ENCODE peak calls at places on chromosomes 16 and 17, in seven cellular contexts. One of them, this sample, is unnamed.

GRCh38 chr17:19948100-19948943 is 29.3 kb downstream of the AKAP10 start:
- DNase-seq in adrenal gland: no peak
- DNase-seq in activated B cell treated with CpG ODN at 0.5 μM for 24 hours: no peak
- DNase-seq in left ventricle myocardium inferior: no peak
- DNase-seq in body of pancreas: no peak
- DNase-seq in cardiac muscle cell: no peak
- DNase-seq in mammary epithelial cell: no peak
- DNase-seq in this sample: no peak

GRCh38 chr16:50154369-50154947 is 1.4 kb downstream of the TENT4B start:
- DNase-seq in body of pancreas: no peak
- DNase-seq in activated B cell treated with CpG ODN at 0.5 μM for 24 hours: no peak
- DNase-seq in left ventricle myocardium inferior: no peak
- DNase-seq in mammary epithelial cell: peak; percentile 19
- DNase-seq in adrenal gland: no peak
- DNase-seq in cardiac muscle cell: peak; percentile 25
- DNase-seq in this sample: no peak

GRCh38 chr17:7888184-7888920 is at the start of gene CHD3:
- DNase-seq in adrenal gland: no peak
- DNase-seq in activated B cell treated with CpG ODN at 0.5 μM for 24 hours: no peak
- DNase-seq in mammary epithelial cell: peak; percentile 71
- DNase-seq in cardiac muscle cell: peak; percentile 34
- DNase-seq in left ventricle myocardium inferior: no peak
- DNase-seq in body of pancreas: peak; percentile 62
- DNase-seq in this sample: no peak

GRCh38 chr16:58196898-58197313 is 1.0 kb downstream of the CSNK2A2 start:
- DNase-seq in mammary epithelial cell: peak; percentile 11
- DNase-seq in adrenal gland: no peak
- DNase-seq in left ventricle myocardium inferior: no peak
- DNase-seq in body of pancreas: no peak
- DNase-seq in activated B cell treated with CpG ODN at 0.5 μM for 24 hours: no peak
- DNase-seq in cardiac muscle cell: peak; percentile 46
- DNase-seq in this sample: peak; percentile 12

GRCh38 chr17:74748279-74748528 is 224 bp upstream of the NHERF1 start:
- DNase-seq in mammary epithelial cell: no peak
- DNase-seq in cardiac muscle cell: no peak
- DNase-seq in body of pancreas: no peak
- DNase-seq in activated B cell treated with CpG ODN at 0.5 μM for 24 hours: no peak
- DNase-seq in left ventricle myocardium inferior: no peak
- DNase-seq in adrenal gland: no peak
- DNase-seq in this sample: no peak

GRCh38 chr17:56592487-56593072 is 919 bp upstream of the NOG start:
- DNase-seq in mammary epithelial cell: peak; percentile 61
- DNase-seq in left ventricle myocardium inferior: peak; percentile 58
- DNase-seq in adrenal gland: peak; percentile 19
- DNase-seq in cardiac muscle cell: peak; percentile 49
- DNase-seq in body of pancreas: peak; percentile 35
- DNase-seq in activated B cell treated with CpG ODN at 0.5 μM for 24 hours: peak; percentile 75
- DNase-seq in this sample: peak; percentile 59

GRCh38 chr16:3431779-3432219 is 11.5 kb downstream of the ZNF597 start:
- DNase-seq in mammary epithelial cell: no peak
- DNase-seq in body of pancreas: peak; percentile 58
- DNase-seq in activated B cell treated with CpG ODN at 0.5 μM for 24 hours: peak; percentile 22
- DNase-seq in adrenal gland: peak; percentile 72
- DNase-seq in left ventricle myocardium inferior: peak; percentile 45
- DNase-seq in cardiac muscle cell: peak; percentile 56
- DNase-seq in this sample: no peak

GRCh38 chr17:56146005-56146404 is 7.3 kb upstream of the ANKFN1 start:
- DNase-seq in mammary epithelial cell: no peak
- DNase-seq in cardiac muscle cell: no peak
- DNase-seq in adrenal gland: no peak
- DNase-seq in body of pancreas: no peak
- DNase-seq in left ventricle myocardium inferior: no peak
- DNase-seq in activated B cell treated with CpG ODN at 0.5 μM for 24 hours: no peak
- DNase-seq in this sample: peak; percentile 28

GRCh38 chr17:35372846-35373531 is 432 bp downstream of the SLFN11 start:
- DNase-seq in cardiac muscle cell: no peak
- DNase-seq in body of pancreas: no peak
- DNase-seq in activated B cell treated with CpG ODN at 0.5 μM for 24 hours: peak; percentile 35
- DNase-seq in adrenal gland: no peak
- DNase-seq in left ventricle myocardium inferior: peak; percentile 16
- DNase-seq in mammary epithelial cell: no peak
- DNase-seq in this sample: peak; percentile 64

GRCh38 chr17:34275881-34276280 is 5.9 kb downstream of the CCL7 start:
- DNase-seq in mammary epithelial cell: no peak
- DNase-seq in adrenal gland: no peak
- DNase-seq in cardiac muscle cell: peak; percentile 96
- DNase-seq in activated B cell treated with CpG ODN at 0.5 μM for 24 hours: no peak
- DNase-seq in body of pancreas: no peak
- DNase-seq in left ventricle myocardium inferior: no peak
- DNase-seq in this sample: no peak

GRCh38 chr17:34226011-34226410 is 29.1 kb upstream of the CCL2 start:
- DNase-seq in body of pancreas: no peak
- DNase-seq in activated B cell treated with CpG ODN at 0.5 μM for 24 hours: no peak
- DNase-seq in cardiac muscle cell: no peak
- DNase-seq in adrenal gland: no peak
- DNase-seq in mammary epithelial cell: no peak
- DNase-seq in left ventricle myocardium inferior: no peak
- DNase-seq in this sample: no peak

GRCh38 chr16:477758-478157 is 49.8 kb upstream of the CAPN15 start:
- DNase-seq in body of pancreas: no peak
- DNase-seq in activated B cell treated with CpG ODN at 0.5 μM for 24 hours: no peak
- DNase-seq in adrenal gland: peak; percentile 70
- DNase-seq in mammary epithelial cell: no peak
- DNase-seq in left ventricle myocardium inferior: no peak
- DNase-seq in cardiac muscle cell: no peak
- DNase-seq in this sample: no peak

GRCh38 chr16:1666316-1666715 is 11.8 kb upstream of the JPT2 start:
- DNase-seq in left ventricle myocardium inferior: no peak
- DNase-seq in cardiac muscle cell: no peak
- DNase-seq in activated B cell treated with CpG ODN at 0.5 μM for 24 hours: no peak
- DNase-seq in adrenal gland: no peak
- DNase-seq in mammary epithelial cell: no peak
- DNase-seq in body of pancreas: no peak
- DNase-seq in this sample: no peak

GRCh38 chr16:85261657-85262557 is 149.6 kb upstream of the CIBAR2 start:
- DNase-seq in cardiac muscle cell: no peak
- DNase-seq in mammary epithelial cell: no peak
- DNase-seq in body of pancreas: no peak
- DNase-seq in adrenal gland: no peak
- DNase-seq in activated B cell treated with CpG ODN at 0.5 μM for 24 hours: no peak
- DNase-seq in left ventricle myocardium inferior: no peak
- DNase-seq in this sample: peak; percentile 19

GRCh38 chr17:71405101-71405500 is 715.7 kb upstream of the SOX9 start:
- DNase-seq in activated B cell treated with CpG ODN at 0.5 μM for 24 hours: no peak
- DNase-seq in left ventricle myocardium inferior: no peak
- DNase-seq in adrenal gland: no peak
- DNase-seq in cardiac muscle cell: no peak
- DNase-seq in mammary epithelial cell: peak; percentile 98
- DNase-seq in body of pancreas: no peak
- DNase-seq in this sample: peak; percentile 85

GRCh38 chr17:50270430-50271172 is 3.7 kb upstream of the TMEM92 start:
- DNase-seq in adrenal gland: peak; percentile 20
- DNase-seq in mammary epithelial cell: no peak
- DNase-seq in body of pancreas: peak; percentile 7
- DNase-seq in left ventricle myocardium inferior: no peak
- DNase-seq in cardiac muscle cell: peak; percentile 88
- DNase-seq in activated B cell treated with CpG ODN at 0.5 μM for 24 hours: peak; percentile 14
- DNase-seq in this sample: no peak

GRCh38 chr16:28597692-28598261 is 927 bp upstream of the SULT1A2 start:
- DNase-seq in activated B cell treated with CpG ODN at 0.5 μM for 24 hours: no peak
- DNase-seq in adrenal gland: no peak
- DNase-seq in body of pancreas: no peak
- DNase-seq in cardiac muscle cell: no peak
- DNase-seq in left ventricle myocardium inferior: no peak
- DNase-seq in mammary epithelial cell: no peak
- DNase-seq in this sample: peak; percentile 21
- TF ChIP-seq CTCF in activated B cell treated with CpG ODN at 0.5 μM for 24 hours: no peak
- TF ChIP-seq CTCF in adrenal gland: no peak
- TF ChIP-seq CTCF in body of pancreas: peak; percentile 8
- TF ChIP-seq CTCF in cardiac muscle cell: no peak
- TF ChIP-seq CTCF in left ventricle myocardium inferior: no peak
- TF ChIP-seq CTCF in mammary epithelial cell: no peak
- TF ChIP-seq CTCF in this sample: no peak

GRCh38 chr16:76668207-76668725 is 391.1 kb downstream of the CNTNAP4 start:
- DNase-seq in body of pancreas: no peak
- DNase-seq in cardiac muscle cell: no peak
- DNase-seq in adrenal gland: no peak
- DNase-seq in left ventricle myocardium inferior: no peak
- DNase-seq in activated B cell treated with CpG ODN at 0.5 μM for 24 hours: no peak
- DNase-seq in mammary epithelial cell: no peak
- DNase-seq in this sample: peak; percentile 5
- TF ChIP-seq CTCF in body of pancreas: no peak
- TF ChIP-seq CTCF in cardiac muscle cell: no peak
- TF ChIP-seq CTCF in adrenal gland: no peak
- TF ChIP-seq CTCF in left ventricle myocardium inferior: no peak
- TF ChIP-seq CTCF in activated B cell treated with CpG ODN at 0.5 μM for 24 hours: no peak
- TF ChIP-seq CTCF in mammary epithelial cell: no peak
- TF ChIP-seq CTCF in this sample: no peak

DNA sequence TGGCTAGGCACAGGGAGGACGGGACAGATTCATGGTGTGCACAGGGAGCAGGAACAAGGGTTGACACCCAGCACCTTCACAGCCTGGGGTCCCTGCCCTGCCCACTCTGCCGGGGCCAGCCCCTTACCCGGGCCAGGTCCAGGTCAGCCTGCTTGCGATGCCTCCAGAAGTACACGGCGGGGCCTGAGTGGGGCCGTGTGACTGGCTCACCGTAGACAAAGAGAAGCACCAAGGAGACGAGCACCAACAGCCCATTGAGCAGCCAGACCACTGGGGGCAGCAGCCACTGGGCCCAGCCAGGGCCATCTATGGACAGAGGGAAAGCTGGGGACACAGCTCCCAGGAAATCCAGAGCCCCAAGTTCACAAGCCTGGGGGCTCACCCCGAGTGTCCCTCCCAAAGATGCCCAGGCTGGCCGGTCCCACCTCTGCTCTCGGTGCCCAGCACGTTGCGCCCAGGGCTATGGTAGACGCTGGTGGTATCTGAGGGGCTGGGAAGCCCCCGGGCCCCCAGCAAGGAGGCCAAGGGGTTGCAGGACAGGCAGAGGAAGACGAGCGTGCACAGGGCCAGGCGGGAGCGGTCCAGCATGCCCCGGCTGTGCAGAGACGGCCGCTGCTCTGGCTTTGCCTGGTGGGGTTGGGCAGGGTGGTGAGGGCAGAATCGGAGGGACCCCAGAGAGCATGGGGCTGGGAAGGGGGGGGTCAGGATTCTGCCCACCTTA is 19.8 kb downstream of the SREBF1 start:
- DNase-seq in left ventricle myocardium inferior: no peak
- DNase-seq in body of pancreas: no peak
- DNase-seq in cardiac muscle cell: no peak
- DNase-seq in mammary epithelial cell: no peak
- DNase-seq in adrenal gland: no peak
- DNase-seq in activated B cell treated with CpG ODN at 0.5 μM for 24 hours: no peak
- DNase-seq in this sample: no peak
- TF ChIP-seq CTCF in left ventricle myocardium inferior: no peak
- TF ChIP-seq CTCF in body of pancreas: no peak
- TF ChIP-seq CTCF in cardiac muscle cell: no peak
- TF ChIP-seq CTCF in mammary epithelial cell: no peak
- TF ChIP-seq CTCF in adrenal gland: no peak
- TF ChIP-seq CTCF in activated B cell treated with CpG ODN at 0.5 μM for 24 hours: no peak
- TF ChIP-seq CTCF in this sample: peak; percentile 9

GRCh38 chr16:16062023-16062932 is 112.9 kb downstream of the ABCC1 start:
- DNase-seq in cardiac muscle cell: peak; percentile 52
- DNase-seq in mammary epithelial cell: no peak
- DNase-seq in adrenal gland: no peak
- DNase-seq in body of pancreas: peak; percentile 28
- DNase-seq in activated B cell treated with CpG ODN at 0.5 μM for 24 hours: no peak
- DNase-seq in left ventricle myocardium inferior: peak; percentile 29
- DNase-seq in this sample: peak; percentile 83
- TF ChIP-seq CTCF in cardiac muscle cell: peak; percentile 30
- TF ChIP-seq CTCF in mammary epithelial cell: no peak
- TF ChIP-seq CTCF in adrenal gland: no peak
- TF ChIP-seq CTCF in body of pancreas: no peak
- TF ChIP-seq CTCF in activated B cell treated with CpG ODN at 0.5 μM for 24 hours: no peak
- TF ChIP-seq CTCF in left ventricle myocardium inferior: no peak
- TF ChIP-seq CTCF in this sample: peak; percentile 68

DNA sequence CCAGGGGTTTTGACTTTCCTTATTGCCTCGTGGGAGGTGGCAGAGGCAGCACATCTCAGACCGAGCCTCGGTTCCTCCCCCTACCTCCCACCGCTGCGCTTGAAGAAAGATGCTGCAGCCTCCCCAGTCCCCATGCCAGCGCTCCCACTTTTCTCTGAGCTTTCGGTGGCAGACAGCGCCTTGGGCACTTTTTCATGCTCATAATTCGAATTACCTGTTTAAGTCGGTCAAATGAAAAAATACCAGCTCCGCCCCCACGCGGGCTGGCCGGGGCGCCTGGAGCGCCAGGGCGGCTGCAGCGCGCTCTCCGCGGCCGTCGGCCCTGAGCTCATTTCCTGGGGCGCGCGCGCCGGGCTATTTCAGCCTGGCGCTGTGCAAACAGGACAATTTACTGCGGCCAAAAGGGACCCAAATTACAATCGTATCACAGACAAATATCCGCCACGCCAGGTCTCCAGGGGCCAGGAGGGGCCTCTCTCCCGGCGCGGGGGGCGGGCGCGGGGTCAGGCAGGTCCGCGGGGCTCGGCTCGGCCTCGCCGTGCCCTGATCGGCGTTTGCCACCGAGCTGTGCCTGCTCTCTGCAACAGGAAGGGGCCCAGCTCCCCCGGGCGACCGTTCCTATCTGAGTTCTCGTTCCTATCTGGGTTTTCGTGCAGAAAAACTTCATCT is 45.0 kb downstream of the SOST start:
- DNase-seq in cardiac muscle cell: peak; percentile 37
- DNase-seq in adrenal gland: no peak
- DNase-seq in left ventricle myocardium inferior: peak; percentile 40
- DNase-seq in mammary epithelial cell: peak; percentile 47
- DNase-seq in body of pancreas: no peak
- DNase-seq in activated B cell treated with CpG ODN at 0.5 μM for 24 hours: no peak
- DNase-seq in this sample: no peak
- TF ChIP-seq CTCF in cardiac muscle cell: no peak
- TF ChIP-seq CTCF in adrenal gland: no peak
- TF ChIP-seq CTCF in left ventricle myocardium inferior: peak; percentile 12
- TF ChIP-seq CTCF in mammary epithelial cell: no peak
- TF ChIP-seq CTCF in body of pancreas: no peak
- TF ChIP-seq CTCF in activated B cell treated with CpG ODN at 0.5 μM for 24 hours: no peak
- TF ChIP-seq CTCF in this sample: no peak

GRCh38 chr16:89312194-89312593 is 94.7 kb downstream of the ZNF778 start:
- DNase-seq in mammary epithelial cell: no peak
- DNase-seq in adrenal gland: no peak
- DNase-seq in left ventricle myocardium inferior: no peak
- DNase-seq in cardiac muscle cell: no peak
- DNase-seq in body of pancreas: no peak
- DNase-seq in activated B cell treated with CpG ODN at 0.5 μM for 24 hours: no peak
- DNase-seq in this sample: no peak

GRCh38 chr16:89304941-89305705 is 87.6 kb downstream of the ZNF778 start:
- DNase-seq in cardiac muscle cell: no peak
- DNase-seq in left ventricle myocardium inferior: no peak
- DNase-seq in body of pancreas: no peak
- DNase-seq in activated B cell treated with CpG ODN at 0.5 μM for 24 hours: no peak
- DNase-seq in adrenal gland: no peak
- DNase-seq in mammary epithelial cell: no peak
- DNase-seq in this sample: no peak

GRCh38 chr16:89309438-89310122 is 92.1 kb downstream of the ZNF778 start:
- DNase-seq in cardiac muscle cell: no peak
- DNase-seq in activated B cell treated with CpG ODN at 0.5 μM for 24 hours: no peak
- DNase-seq in adrenal gland: no peak
- DNase-seq in left ventricle myocardium inferior: no peak
- DNase-seq in body of pancreas: no peak
- DNase-seq in mammary epithelial cell: no peak
- DNase-seq in this sample: no peak

GRCh38 chr16:89307421-89307805 is 89.9 kb downstream of the ZNF778 start:
- DNase-seq in adrenal gland: no peak
- DNase-seq in left ventricle myocardium inferior: peak; percentile 7
- DNase-seq in mammary epithelial cell: no peak
- DNase-seq in activated B cell treated with CpG ODN at 0.5 μM for 24 hours: no peak
- DNase-seq in cardiac muscle cell: no peak
- DNase-seq in body of pancreas: no peak
- DNase-seq in this sample: no peak

GRCh38 chr16:89308391-89309333 is 91.2 kb downstream of the ZNF778 start:
- DNase-seq in adrenal gland: no peak
- DNase-seq in body of pancreas: no peak
- DNase-seq in left ventricle myocardium inferior: peak; percentile 10
- DNase-seq in activated B cell treated with CpG ODN at 0.5 μM for 24 hours: no peak
- DNase-seq in mammary epithelial cell: no peak
- DNase-seq in cardiac muscle cell: no peak
- DNase-seq in this sample: no peak
- TF ChIP-seq CTCF in adrenal gland: peak; percentile 33
- TF ChIP-seq CTCF in body of pancreas: peak; percentile 37
- TF ChIP-seq CTCF in left ventricle myocardium inferior: peak; percentile 50
- TF ChIP-seq CTCF in activated B cell treated with CpG ODN at 0.5 μM for 24 hours: no peak
- TF ChIP-seq CTCF in mammary epithelial cell: peak; percentile 46
- TF ChIP-seq CTCF in cardiac muscle cell: peak; percentile 53
- TF ChIP-seq CTCF in this sample: peak; percentile 63

This sample was measured in DND-41.